ENCODE peak calls at places on chromosomes 7 and 10, in four cellular contexts. Y is EH, U is T-helper 2 cell, J is BJ. G is an unnamed sample.

GRCh38 chr7:11416641-11417040 is 415.4 kb downstream of the THSD7A start:
- DNase-seq in U (no peak), J (no peak), Y (no peak), G (no peak)

GRCh38 chr7:91598791-91599190 is 281.7 kb downstream of the MTERF1 start:
- DNase-seq in U (no peak), J (no peak), Y (no peak), G (no peak)

GRCh38 chr7:131859162-131859821 is 302.9 kb upstream of the PODXL start:
- DNase-seq in J (peak), Y (peak), U (no peak), G (peak)

GRCh38 chr10:31194986-31195385 is 124.0 kb upstream of the ZEB1 start:
- DNase-seq in Y (peak), J (no peak), U (no peak), G (no peak)

GRCh38 chr10:128420623-128421022 is 294.4 kb upstream of the MKI67 start:
- DNase-seq in J (no peak), Y (no peak), U (no peak), G (no peak)

GRCh38 chr10:132408367-132408781 is 11.4 kb downstream of the PWWP2B start:
- DNase-seq in J (no peak), Y (no peak), U (no peak), G (no peak)

GRCh38 chr7:27108390-27109127 is 6.1 kb upstream of the HOXA2 start:
- DNase-seq in J (no peak), U (no peak), Y (peak), G (no peak)

GRCh38 chr10:34407227-34407626 is 407.9 kb downstream of the PARD3 start:
- DNase-seq in Y (peak), U (no peak), J (no peak), G (no peak)

GRCh38 chr7:116355423-116355765 is 144.1 kb upstream of the CAV2 start:
- DNase-seq in Y (no peak), J (no peak), U (no peak), G (no peak)

GRCh38 chr7:106870983-106871410 is 5.9 kb downstream of the PIK3CG start:
- DNase-seq in Y (no peak), U (no peak), J (no peak), G (no peak)

GRCh38 chr7:111224354-111225231 is 133.7 kb downstream of the LRRN3 start:
- DNase-seq in J (no peak), U (no peak), Y (no peak), G (no peak)

GRCh38 chr7:44573464-44574285 is at the start of gene DDX56:
- DNase-seq in U (peak), J (peak), Y (peak), G (peak)

GRCh38 chr10:86918022-86918471 is 39.4 kb downstream of the MMRN2 start:
- DNase-seq in J (no peak), U (no peak), Y (peak), G (no peak)

GRCh38 chr10:60311821-60312220 is 77.9 kb downstream of the ANK3 start:
- DNase-seq in J (no peak), U (no peak), Y (no peak), G (no peak)

GRCh38 chr10:48363617-48364355 is 57.3 kb downstream of the MAPK8 start:
- DNase-seq in Y (peak), U (no peak), J (peak), G (no peak)

GRCh38 chr10:31940839-31941653 is 12.4 kb upstream of the ARHGAP12 start:
- DNase-seq in J (peak), Y (peak), U (no peak), G (peak)

GRCh38 chr7:143490719-143491306 is 13.1 kb downstream of the TAS2R41 start:
- DNase-seq in Y (peak), U (no peak), J (no peak), G (no peak)

GRCh38 chr7:16810573-16810972 is 5.8 kb upstream of the AGR2 start:
- DNase-seq in Y (no peak), J (no peak), U (no peak), G (no peak)

GRCh38 chr10:2392145-2392812 is 655.0 kb upstream of the ADARB2 start:
- DNase-seq in J (no peak), U (no peak), Y (no peak), G (no peak)

GRCh38 chr10:103083266-103083976 is 109.7 kb downstream of the NT5C2 start:
- DNase-seq in Y (no peak), J (no peak), U (no peak), G (no peak)

GRCh38 chr10:90227786-90228185 is 526.4 kb downstream of the KIF20B start:
- DNase-seq in Y (no peak), U (no peak), J (no peak), G (no peak)

GRCh38 chr7:47875998-47876744 is 72.1 kb downstream of the PKD1L1 start:
- DNase-seq in J (no peak), Y (no peak), U (no peak), G (no peak)

GRCh38 chr7:12623885-12624498 is 53.5 kb downstream of the SCIN start:
- DNase-seq in J (no peak), Y (peak), U (no peak), G (no peak)

G was measured in stimulated activated naive CD4-positive, alpha-beta T cell treated with Interleukin-2 at 50 U/mL for 16 hours.